ENCODE peak calls at places on chromosomes 6 and 20, in eight cellular contexts. One of them, this sample, is unnamed. For H3K9me3, the result is how much of the 10 kb centered on the place peaks cover.

GRCh38 chr6:27049863-27050781 is 197.4 kb upstream of the PRSS16 start:
- DNase-seq in left ventricle myocardium inferior: no peak
- DNase-seq in lower lobe of right lung: peak
- DNase-seq in fibroblast of lung: no peak
- DNase-seq in cardiac muscle cell: no peak
- DNase-seq in heart right ventricle: no peak
- DNase-seq in suprapubic skin: no peak
- DNase-seq in uterus: no peak
- DNase-seq in this sample: no peak

GRCh38 chr20:25541676-25542075 is 43.7 kb downstream of the NINL start:
- DNase-seq in uterus: no peak
- DNase-seq in left ventricle myocardium inferior: no peak
- DNase-seq in lower lobe of right lung: no peak
- DNase-seq in fibroblast of lung: peak
- DNase-seq in suprapubic skin: no peak
- DNase-seq in heart right ventricle: no peak
- DNase-seq in cardiac muscle cell: peak
- DNase-seq in this sample: no peak

GRCh38 chr6:41474213-41474933 is 71.8 kb upstream of the FOXP4 start:
- DNase-seq in left ventricle myocardium inferior: no peak
- DNase-seq in cardiac muscle cell: no peak
- DNase-seq in uterus: no peak
- DNase-seq in lower lobe of right lung: no peak
- DNase-seq in heart right ventricle: no peak
- DNase-seq in fibroblast of lung: no peak
- DNase-seq in suprapubic skin: no peak
- DNase-seq in this sample: no peak

GRCh38 chr20:40481337-40481736 is 207.7 kb downstream of the MAFB start:
- DNase-seq in left ventricle myocardium inferior: no peak
- DNase-seq in uterus: no peak
- DNase-seq in fibroblast of lung: no peak
- DNase-seq in cardiac muscle cell: no peak
- DNase-seq in lower lobe of right lung: no peak
- DNase-seq in heart right ventricle: no peak
- DNase-seq in suprapubic skin: no peak
- DNase-seq in this sample: no peak

GRCh38 chr6:116008470-116009229 is 52.0 kb downstream of the FRK start:
- DNase-seq in uterus: no peak
- DNase-seq in cardiac muscle cell: peak
- DNase-seq in heart right ventricle: peak
- DNase-seq in fibroblast of lung: peak
- DNase-seq in lower lobe of right lung: no peak
- DNase-seq in suprapubic skin: no peak
- DNase-seq in left ventricle myocardium inferior: no peak
- DNase-seq in this sample: no peak

GRCh38 chr6:87899499-87900147 is 148.0 kb upstream of the SPACA1 start:
- DNase-seq in left ventricle myocardium inferior: no peak
- DNase-seq in cardiac muscle cell: no peak
- DNase-seq in suprapubic skin: no peak
- DNase-seq in uterus: no peak
- DNase-seq in lower lobe of right lung: no peak
- DNase-seq in fibroblast of lung: no peak
- DNase-seq in heart right ventricle: no peak
- DNase-seq in this sample: no peak

GRCh38 chr6:19204445-19204844 is 632.7 kb upstream of the ID4 start:
- DNase-seq in fibroblast of lung: peak
- DNase-seq in uterus: no peak
- DNase-seq in lower lobe of right lung: no peak
- DNase-seq in heart right ventricle: no peak
- DNase-seq in cardiac muscle cell: no peak
- DNase-seq in left ventricle myocardium inferior: no peak
- DNase-seq in suprapubic skin: no peak
- DNase-seq in this sample: no peak

GRCh38 chr6:46010771-46011170 is 4.9 kb downstream of the CLIC5 start:
- DNase-seq in fibroblast of lung: no peak
- DNase-seq in left ventricle myocardium inferior: no peak
- DNase-seq in lower lobe of right lung: no peak
- DNase-seq in cardiac muscle cell: no peak
- DNase-seq in uterus: no peak
- DNase-seq in heart right ventricle: peak
- DNase-seq in suprapubic skin: no peak
- DNase-seq in this sample: no peak

GRCh38 chr20:59708326-59708725 is 104.0 kb downstream of the PHACTR3 start:
- DNase-seq in lower lobe of right lung: no peak
- DNase-seq in uterus: no peak
- DNase-seq in fibroblast of lung: no peak
- DNase-seq in cardiac muscle cell: no peak
- DNase-seq in heart right ventricle: no peak
- DNase-seq in left ventricle myocardium inferior: no peak
- DNase-seq in suprapubic skin: no peak
- DNase-seq in this sample: no peak
- H3K9me3 ChIP-seq in lower lobe of right lung: under half
- H3K9me3 ChIP-seq in uterus: under half
- H3K9me3 ChIP-seq in fibroblast of lung: under half
- H3K9me3 ChIP-seq in cardiac muscle cell: under half
- H3K9me3 ChIP-seq in heart right ventricle: under half
- H3K9me3 ChIP-seq in left ventricle myocardium inferior: under half
- H3K9me3 ChIP-seq in suprapubic skin: under half
- H3K9me3 ChIP-seq in this sample: under half

GRCh38 chr20:9884666-9885065 is 45.8 kb upstream of the PAK5 start:
- DNase-seq in cardiac muscle cell: no peak
- DNase-seq in fibroblast of lung: no peak
- DNase-seq in left ventricle myocardium inferior: no peak
- DNase-seq in suprapubic skin: no peak
- DNase-seq in uterus: no peak
- DNase-seq in heart right ventricle: no peak
- DNase-seq in lower lobe of right lung: no peak
- DNase-seq in this sample: no peak
- TF ChIP-seq CTCF in cardiac muscle cell: no peak
- TF ChIP-seq CTCF in fibroblast of lung: no peak
- TF ChIP-seq CTCF in left ventricle myocardium inferior: no peak
- TF ChIP-seq CTCF in suprapubic skin: no peak
- TF ChIP-seq CTCF in uterus: no peak
- TF ChIP-seq CTCF in heart right ventricle: no peak
- TF ChIP-seq CTCF in lower lobe of right lung: no peak
- TF ChIP-seq CTCF in this sample: no peak

GRCh38 chr6:167462913-167463312 is 138.0 kb downstream of the TTLL2 start:
- DNase-seq in lower lobe of right lung: no peak
- DNase-seq in fibroblast of lung: no peak
- DNase-seq in heart right ventricle: no peak
- DNase-seq in left ventricle myocardium inferior: no peak
- DNase-seq in uterus: no peak
- DNase-seq in suprapubic skin: peak
- DNase-seq in cardiac muscle cell: no peak
- DNase-seq in this sample: no peak

GRCh38 chr6:167464177-167464576 is 139.3 kb downstream of the TTLL2 start:
- DNase-seq in left ventricle myocardium inferior: no peak
- DNase-seq in uterus: no peak
- DNase-seq in suprapubic skin: peak
- DNase-seq in lower lobe of right lung: no peak
- DNase-seq in cardiac muscle cell: no peak
- DNase-seq in heart right ventricle: no peak
- DNase-seq in fibroblast of lung: no peak
- DNase-seq in this sample: no peak

GRCh38 chr6:167467793-167468431 is 143.0 kb downstream of the TTLL2 start:
- DNase-seq in fibroblast of lung: no peak
- DNase-seq in cardiac muscle cell: no peak
- DNase-seq in suprapubic skin: peak
- DNase-seq in left ventricle myocardium inferior: no peak
- DNase-seq in lower lobe of right lung: no peak
- DNase-seq in heart right ventricle: no peak
- DNase-seq in uterus: no peak
- DNase-seq in this sample: no peak

GRCh38 chr6:167467282-167467681 is 142.4 kb downstream of the TTLL2 start:
- DNase-seq in cardiac muscle cell: no peak
- DNase-seq in heart right ventricle: no peak
- DNase-seq in lower lobe of right lung: no peak
- DNase-seq in uterus: no peak
- DNase-seq in suprapubic skin: peak
- DNase-seq in fibroblast of lung: no peak
- DNase-seq in left ventricle myocardium inferior: no peak
- DNase-seq in this sample: no peak

GRCh38 chr6:167465497-167465896 is 140.6 kb downstream of the TTLL2 start:
- DNase-seq in suprapubic skin: no peak
- DNase-seq in fibroblast of lung: no peak
- DNase-seq in left ventricle myocardium inferior: no peak
- DNase-seq in lower lobe of right lung: no peak
- DNase-seq in heart right ventricle: no peak
- DNase-seq in uterus: no peak
- DNase-seq in cardiac muscle cell: no peak
- DNase-seq in this sample: no peak
- H3K9me3 ChIP-seq in suprapubic skin: under half
- H3K9me3 ChIP-seq in fibroblast of lung: under half
- H3K9me3 ChIP-seq in left ventricle myocardium inferior: under half
- H3K9me3 ChIP-seq in lower lobe of right lung: under half
- H3K9me3 ChIP-seq in heart right ventricle: under half
- H3K9me3 ChIP-seq in uterus: under half
- H3K9me3 ChIP-seq in cardiac muscle cell: under half
- H3K9me3 ChIP-seq in this sample: under half

GRCh38 chr20:44154521-44155001 is 32.4 kb downstream of the JPH2 start:
- DNase-seq in left ventricle myocardium inferior: no peak
- DNase-seq in suprapubic skin: no peak
- DNase-seq in cardiac muscle cell: no peak
- DNase-seq in lower lobe of right lung: no peak
- DNase-seq in fibroblast of lung: no peak
- DNase-seq in uterus: peak
- DNase-seq in heart right ventricle: no peak
- DNase-seq in this sample: no peak
- TF ChIP-seq CTCF in left ventricle myocardium inferior: no peak
- TF ChIP-seq CTCF in suprapubic skin: no peak
- TF ChIP-seq CTCF in cardiac muscle cell: no peak
- TF ChIP-seq CTCF in lower lobe of right lung: no peak
- TF ChIP-seq CTCF in fibroblast of lung: no peak
- TF ChIP-seq CTCF in uterus: no peak
- TF ChIP-seq CTCF in heart right ventricle: peak
- TF ChIP-seq CTCF in this sample: no peak

DNA sequence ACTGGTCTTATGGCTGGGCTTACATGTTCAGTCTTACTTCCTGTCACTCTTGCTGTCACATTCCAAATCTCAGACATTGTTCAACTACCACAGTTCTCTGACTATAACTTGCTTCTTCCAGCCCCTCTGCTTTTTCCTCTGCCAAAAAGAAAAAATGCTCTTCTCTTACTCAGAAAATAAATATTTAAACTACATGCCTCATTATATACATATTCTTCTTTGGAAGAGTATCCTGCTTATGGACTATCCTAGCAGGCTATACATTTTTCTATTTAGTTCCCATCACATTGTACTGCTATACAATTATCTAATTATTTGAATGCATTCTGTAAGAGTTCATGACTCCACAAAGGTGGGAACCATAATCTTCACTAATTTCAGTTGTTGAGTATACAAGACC is 175.4 kb downstream of the TBC1D32 start:
- DNase-seq in left ventricle myocardium inferior: no peak
- DNase-seq in cardiac muscle cell: no peak
- DNase-seq in suprapubic skin: no peak
- DNase-seq in heart right ventricle: no peak
- DNase-seq in lower lobe of right lung: no peak
- DNase-seq in fibroblast of lung: no peak
- DNase-seq in uterus: no peak
- DNase-seq in this sample: no peak
- H3K9me3 ChIP-seq in left ventricle myocardium inferior: under half
- H3K9me3 ChIP-seq in cardiac muscle cell: under half
- H3K9me3 ChIP-seq in suprapubic skin: under half
- H3K9me3 ChIP-seq in heart right ventricle: under half
- H3K9me3 ChIP-seq in lower lobe of right lung: under half
- H3K9me3 ChIP-seq in fibroblast of lung: under half
- H3K9me3 ChIP-seq in uterus: under half
- H3K9me3 ChIP-seq in this sample: under half

GRCh38 chr6:155340464-155341129 is 26.3 kb upstream of the TFB1M start:
- DNase-seq in lower lobe of right lung: no peak
- DNase-seq in uterus: no peak
- DNase-seq in heart right ventricle: no peak
- DNase-seq in cardiac muscle cell: peak
- DNase-seq in fibroblast of lung: peak
- DNase-seq in suprapubic skin: no peak
- DNase-seq in left ventricle myocardium inferior: no peak
- DNase-seq in this sample: no peak
- TF ChIP-seq CTCF in lower lobe of right lung: no peak
- TF ChIP-seq CTCF in uterus: no peak
- TF ChIP-seq CTCF in heart right ventricle: no peak
- TF ChIP-seq CTCF in cardiac muscle cell: peak
- TF ChIP-seq CTCF in fibroblast of lung: peak
- TF ChIP-seq CTCF in suprapubic skin: no peak
- TF ChIP-seq CTCF in left ventricle myocardium inferior: no peak
- TF ChIP-seq CTCF in this sample: no peak

GRCh38 chr6:4880373-4880762 is 104.2 kb downstream of the CDYL start:
- DNase-seq in uterus: no peak
- DNase-seq in suprapubic skin: no peak
- DNase-seq in heart right ventricle: no peak
- DNase-seq in cardiac muscle cell: no peak
- DNase-seq in left ventricle myocardium inferior: no peak
- DNase-seq in lower lobe of right lung: no peak
- DNase-seq in fibroblast of lung: no peak
- DNase-seq in this sample: no peak
- H3K9me3 ChIP-seq in uterus: under half
- H3K9me3 ChIP-seq in suprapubic skin: under half
- H3K9me3 ChIP-seq in heart right ventricle: under half
- H3K9me3 ChIP-seq in cardiac muscle cell: under half
- H3K9me3 ChIP-seq in left ventricle myocardium inferior: under half
- H3K9me3 ChIP-seq in lower lobe of right lung: under half
- H3K9me3 ChIP-seq in fibroblast of lung: under half
- H3K9me3 ChIP-seq in this sample: under half

GRCh38 chr20:49282584-49283171 is 4.8 kb upstream of the ZNFX1 start:
- DNase-seq in left ventricle myocardium inferior: no peak
- DNase-seq in lower lobe of right lung: no peak
- DNase-seq in cardiac muscle cell: no peak
- DNase-seq in uterus: no peak
- DNase-seq in heart right ventricle: no peak
- DNase-seq in suprapubic skin: no peak
- DNase-seq in fibroblast of lung: no peak
- DNase-seq in this sample: no peak

GRCh38 chr20:49284818-49285217 is 7.0 kb upstream of the ZNFX1 start:
- DNase-seq in heart right ventricle: no peak
- DNase-seq in cardiac muscle cell: no peak
- DNase-seq in lower lobe of right lung: no peak
- DNase-seq in left ventricle myocardium inferior: no peak
- DNase-seq in suprapubic skin: no peak
- DNase-seq in uterus: no peak
- DNase-seq in fibroblast of lung: no peak
- DNase-seq in this sample: no peak

GRCh38 chr20:49285233-49285668 is 7.4 kb upstream of the ZNFX1 start:
- DNase-seq in uterus: no peak
- DNase-seq in cardiac muscle cell: no peak
- DNase-seq in fibroblast of lung: no peak
- DNase-seq in heart right ventricle: no peak
- DNase-seq in lower lobe of right lung: no peak
- DNase-seq in left ventricle myocardium inferior: no peak
- DNase-seq in suprapubic skin: no peak
- DNase-seq in this sample: no peak

GRCh38 chr20:49283176-49283702 is 5.4 kb upstream of the ZNFX1 start:
- DNase-seq in uterus: no peak
- DNase-seq in cardiac muscle cell: no peak
- DNase-seq in lower lobe of right lung: no peak
- DNase-seq in fibroblast of lung: no peak
- DNase-seq in heart right ventricle: no peak
- DNase-seq in suprapubic skin: no peak
- DNase-seq in left ventricle myocardium inferior: no peak
- DNase-seq in this sample: no peak

GRCh38 chr20:49283703-49284625 is 6.1 kb upstream of the ZNFX1 start:
- DNase-seq in suprapubic skin: no peak
- DNase-seq in uterus: no peak
- DNase-seq in cardiac muscle cell: no peak
- DNase-seq in left ventricle myocardium inferior: no peak
- DNase-seq in fibroblast of lung: no peak
- DNase-seq in lower lobe of right lung: no peak
- DNase-seq in heart right ventricle: no peak
- DNase-seq in this sample: no peak
- TF ChIP-seq CTCF in suprapubic skin: no peak
- TF ChIP-seq CTCF in uterus: no peak
- TF ChIP-seq CTCF in cardiac muscle cell: no peak
- TF ChIP-seq CTCF in left ventricle myocardium inferior: no peak
- TF ChIP-seq CTCF in fibroblast of lung: no peak
- TF ChIP-seq CTCF in lower lobe of right lung: no peak
- TF ChIP-seq CTCF in heart right ventricle: no peak
- TF ChIP-seq CTCF in this sample: no peak